ENCODE peak calls at places on chromosome 5, in five cellular contexts. S is fibroblast of lung; O is stimulated activated naive CD8-positive, alpha-beta T cell treated with anti-CD3 and anti-CD28 coated beads, Interleukin-15, Interleukin-2, amounts not matched to agents 100 U/mL and 50 U/mL, for 24 hours; L is T-cell; U is hepatic stellate cell. V is an unnamed sample.
A peak's percentile ranks its signal among the peaks of the same experiment; 100 is the strongest.

GRCh38 chr5:178993236-178993765 is 1.8 kb downstream of the GRM6 start:
- DNase-seq in S (no peak), O (no peak), L (no peak), U (no peak), V (no peak)

GRCh38 chr5:177086918-177087706 is 397 bp downstream of the FGFR4 start:
- DNase-seq in S (peak; percentile 10), O (peak; percentile 69), L (peak; percentile 66), U (peak; percentile 61), V (no peak)

GRCh38 chr5:96946381-96946780 is 10.5 kb downstream of the LNPEP start:
- DNase-seq in S (no peak), O (no peak), L (no peak), U (no peak), V (no peak)

GRCh38 chr5:17306726-17307091 is 89.3 kb downstream of the BASP1 start:
- DNase-seq in S (no peak), O (no peak), L (no peak), U (no peak), V (no peak)

GRCh38 chr5:124394700-124395099 is 351.7 kb downstream of the ZNF608 start:
- DNase-seq in S (no peak), O (no peak), L (no peak), U (no peak), V (no peak)

GRCh38 chr5:59786271-59786805 is 107.2 kb downstream of the PDE4D start:
- DNase-seq in S (peak; percentile 92), O (no peak), L (no peak), U (no peak), V (no peak)

GRCh38 chr5:72067682-72068470 is 39.4 kb upstream of the MAP1B start:
- DNase-seq in S (peak; percentile 96), O (no peak), L (no peak), U (peak; percentile 53), V (no peak)

GRCh38 chr5:134877159-134877558 is 3.0 kb downstream of the TXNDC15 start:
- DNase-seq in S (no peak), O (no peak), L (no peak), U (no peak), V (no peak)

GRCh38 chr5:74401566-74402320 is 238.8 kb downstream of the ENC1 start:
- DNase-seq in S (peak; percentile 82), O (no peak), L (no peak), U (no peak), V (no peak)

GRCh38 chr5:171336486-171337206 is 27.6 kb downstream of the TLX3 start:
- DNase-seq in S (peak; percentile 61), O (peak; percentile 33), L (no peak), U (no peak), V (peak; percentile 55)

GRCh38 chr5:74641778-74642542 is 1.4 kb upstream of the ENC1 start:
- DNase-seq in S (peak; percentile 82), O (peak; percentile 29), L (peak; percentile 34), U (no peak), V (peak; percentile 50)

GRCh38 chr5:150075233-150075632 is 11.1 kb downstream of the CSF1R start:
- DNase-seq in S (no peak), O (no peak), L (no peak), U (no peak), V (no peak)

GRCh38 chr5:132622608-132623007 is 35.4 kb upstream of the IL13 start:
- DNase-seq in S (no peak), O (no peak), L (no peak), U (no peak), V (no peak)

GRCh38 chr5:81140942-81141341 is 92.2 kb upstream of the CKMT2 start:
- DNase-seq in S (peak; percentile 72), O (no peak), L (no peak), U (peak; percentile 10), V (peak; percentile 59)

GRCh38 chr5:105573575-105573974 is 2011.0 kb upstream of the NUDT12 start:
- DNase-seq in S (no peak), O (no peak), L (no peak), U (no peak), V (no peak)

GRCh38 chr5:147981074-147981473 is 74.7 kb upstream of the C5orf46 start:
- DNase-seq in S (no peak), O (no peak), L (no peak), U (no peak), V (no peak)

GRCh38 chr5:28748446-28748845 is 1710.1 kb upstream of the CDH9 start:
- DNase-seq in S (peak; percentile 14), O (no peak), L (no peak), U (no peak), V (no peak)

GRCh38 chr5:55303238-55303690 is 4.2 kb downstream of the DHX29 start:
- DNase-seq in S (peak; percentile 97), O (no peak), L (no peak), U (peak; percentile 23), V (no peak)

GRCh38 chr5:142364251-142365145 is 39.7 kb upstream of the SPRY4 start:
- DNase-seq in S (no peak), O (no peak), L (no peak), U (peak; percentile 76), V (peak; percentile 66)

GRCh38 chr5:54251981-54252380 is 58.4 kb downstream of the ARL15 start:
- DNase-seq in S (peak; percentile 32), O (no peak), L (no peak), U (no peak), V (no peak)

GRCh38 chr5:132825824-132826391 is 4.5 kb downstream of the SHROOM1 start:
- DNase-seq in S (no peak), O (no peak), L (no peak), U (no peak), V (no peak)